ENCODE peak calls at places on chromosomes 11 and 22, in nine cellular contexts. K is HFFc6, L is kidney epithelial cell, J is WTC11, S is epithelial cell of esophagus, V is cardiac muscle cell, G is A549, F is BE2C, R is neural crest cell. E is an unnamed sample.

GRCh38 chr11:87430821-87431220 is 393.1 kb downstream of the TMEM135 start:
- DNase-seq in R (no peak), F (no peak), L (no peak), V (no peak), J (no peak), K (no peak), S (no peak), G (no peak), E (no peak)

GRCh38 chr11:11382858-11383532 is 29.9 kb upstream of the CSNK2A3 start:
- DNase-seq in S (no peak), G (no peak), R (no peak), V (no peak), K (no peak), J (no peak), F (no peak), L (no peak), E (no peak)

GRCh38 chr11:14625804-14626203 is 17.8 kb upstream of the PDE3B start:
- DNase-seq in K (no peak), V (no peak), R (no peak), F (no peak), S (no peak), L (no peak), G (no peak), J (no peak), E (no peak)

GRCh38 chr22:17675584-17675983 is 37.0 kb downstream of the BCL2L13 start:
- DNase-seq in L (no peak), V (no peak), F (no peak), R (no peak), S (no peak), J (no peak), K (no peak), G (no peak), E (no peak)

GRCh38 chr11:120109531-120109930 is 28.4 kb downstream of the TRIM29 start:
- DNase-seq in V (no peak), L (no peak), R (no peak), G (no peak), J (no peak), K (no peak), F (no peak), S (no peak), E (no peak)

GRCh38 chr11:85698195-85698594 is 12.2 kb upstream of the CCDC89 start:
- DNase-seq in J (no peak), K (no peak), G (no peak), R (no peak), L (no peak), S (peak; percentile 8), F (no peak), V (no peak), E (no peak)

GRCh38 chr22:45007946-45008852 is 1.6 kb downstream of the PHF21B start:
- DNase-seq in G (peak; percentile 15), S (peak; percentile 32), K (no peak), F (peak; percentile 48), V (peak; percentile 12), R (peak; percentile 41), J (peak; percentile 68), L (no peak), E (no peak)

GRCh38 chr11:9015677-9016076 is 11.9 kb upstream of the NRIP3 start:
- DNase-seq in J (peak; percentile 70), K (peak; percentile 73), R (peak; percentile 48), V (peak; percentile 87), G (peak; percentile 86), L (peak; percentile 60), S (peak; percentile 82), F (peak; percentile 54), E (peak; percentile 58)

GRCh38 chr22:29014301-29014700 is 47.3 kb downstream of the C22orf31 start:
- DNase-seq in V (no peak), J (no peak), K (no peak), R (no peak), G (no peak), S (no peak), L (no peak), F (peak; percentile 18), E (no peak)

GRCh38 chr22:29012923-29013322 is 48.7 kb downstream of the C22orf31 start:
- DNase-seq in V (no peak), K (no peak), S (no peak), F (no peak), J (no peak), L (no peak), G (no peak), R (no peak), E (no peak)

GRCh38 chr22:29014773-29015172 is 46.9 kb downstream of the C22orf31 start:
- DNase-seq in J (no peak), V (no peak), L (no peak), F (no peak), S (no peak), G (no peak), R (no peak), K (no peak), E (no peak)

GRCh38 chr22:29018293-29019189 is 43.1 kb downstream of the C22orf31 start:
- DNase-seq in K (no peak), F (no peak), R (no peak), G (no peak), J (no peak), L (no peak), S (no peak), V (no peak), E (no peak)

GRCh38 chr22:29016067-29016938 is 45.3 kb downstream of the C22orf31 start:
- DNase-seq in F (no peak), S (no peak), V (no peak), J (no peak), L (no peak), K (no peak), G (no peak), R (no peak), E (no peak)
- TF ChIP-seq CTCF in F (no peak), S (no peak), V (no peak), J (no peak), L (no peak), K (no peak), G (no peak), R (no peak), E (no peak)

GRCh38 chr22:28802595-28803087 is 2.3 kb upstream of the XBP1 start:
- DNase-seq in V (no peak), S (no peak), K (no peak), F (no peak), L (no peak), J (no peak), G (no peak), R (no peak), E (no peak)
- TF ChIP-seq CTCF in V (no peak), S (no peak), K (peak; percentile 37), F (peak; percentile 19), L (no peak), J (no peak), G (no peak), R (peak; percentile 43), E (no peak)

GRCh38 chr11:1826552-1827094 is 8.2 kb upstream of the SYT8 start:
- DNase-seq in S (peak; percentile 60), L (no peak), F (peak; percentile 41), G (peak; percentile 72), J (peak; percentile 58), V (peak; percentile 91), R (no peak), K (no peak), E (no peak)
- TF ChIP-seq CTCF in S (peak; percentile 38), L (no peak), F (peak; percentile 40), G (no peak), J (no peak), V (peak; percentile 48), R (no peak), K (peak; percentile 52), E (peak; percentile 7)

GRCh38 chr11:44326615-44327475 is 16.9 kb upstream of the ALX4 start:
- DNase-seq in K (no peak), J (no peak), R (no peak), S (peak; percentile 18), G (no peak), L (no peak), F (no peak), V (peak; percentile 26), E (no peak)

GRCh38 chr11:44325698-44326097 is 15.8 kb upstream of the ALX4 start:
- DNase-seq in G (no peak), J (no peak), K (no peak), L (no peak), F (no peak), R (no peak), S (no peak), V (no peak), E (no peak)

GRCh38 chr11:44324787-44325525 is 15.0 kb upstream of the ALX4 start:
- DNase-seq in S (no peak), K (no peak), V (no peak), R (no peak), J (no peak), G (no peak), F (no peak), L (no peak), E (no peak)

GRCh38 chr11:44329472-44330230 is 19.7 kb upstream of the ALX4 start:
- DNase-seq in F (no peak), J (no peak), K (no peak), R (no peak), G (no peak), S (no peak), V (no peak), L (no peak), E (no peak)

DNA sequence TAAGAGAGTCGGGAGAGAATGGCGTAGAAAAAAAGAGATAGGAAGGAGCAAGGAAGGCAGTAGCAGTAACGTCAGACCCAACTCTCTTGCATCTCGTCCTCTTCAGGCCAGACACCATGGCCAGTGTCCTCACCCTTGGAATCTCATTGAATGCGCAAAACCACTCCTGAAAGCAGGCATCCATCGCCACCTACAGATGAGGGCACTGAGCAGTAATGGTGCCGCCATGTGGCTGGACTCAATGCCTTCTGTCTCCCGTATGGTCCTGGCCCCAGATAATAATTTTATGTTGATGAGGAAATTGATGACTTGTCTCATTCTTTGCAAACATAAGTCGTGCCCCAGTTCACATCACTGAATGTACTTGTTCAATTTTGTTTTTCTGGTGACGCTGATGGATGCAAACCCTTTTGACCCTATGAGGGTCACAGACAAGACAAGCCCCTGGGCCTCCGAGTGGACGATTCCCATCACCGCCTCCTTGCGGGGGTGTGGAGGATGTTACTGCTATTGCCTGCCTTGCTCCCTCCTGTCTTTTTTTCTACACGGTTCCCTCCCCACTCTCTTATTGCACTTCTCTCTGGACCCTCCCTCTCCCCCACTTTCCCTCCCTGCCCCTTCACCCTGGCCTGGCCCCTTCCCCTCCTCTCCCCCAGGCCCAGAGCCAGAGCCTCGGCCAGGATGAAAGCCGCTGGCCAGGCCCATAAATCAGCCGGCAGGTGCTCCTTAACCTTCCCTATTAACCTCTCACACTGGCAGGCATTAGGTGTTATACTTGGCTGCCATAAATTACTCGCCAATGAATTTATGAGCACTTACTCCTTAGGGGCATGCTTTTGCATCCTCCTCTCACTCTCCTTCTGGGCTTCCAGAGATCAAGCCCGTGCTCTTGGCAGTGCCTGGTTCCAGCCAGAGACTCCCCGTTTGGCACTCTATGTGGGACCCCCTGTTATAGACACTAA is 18.1 kb upstream of the ALX4 start:
- DNase-seq in J (no peak), V (no peak), R (no peak), G (no peak), L (no peak), S (no peak), F (no peak), K (no peak), E (no peak)
- TF ChIP-seq CTCF in J (no peak), V (peak; percentile 11), R (no peak), G (peak; percentile 1), L (no peak), S (no peak), F (no peak), K (peak; percentile 36), E (no peak)